ENCODE peak calls at places on chromosome 15, in eight cellular contexts. V is esophagus muscularis mucosa, S is PC-3, M is cardiac muscle cell, F is aorta, B is uterus, H is heart right ventricle, U is body of pancreas. J is an unnamed sample. For H3K36me3, the result is how much of the 10 kb centered on the place peaks cover.

GRCh38 chr15:77599899-77600298 is 32.8 kb downstream of the LINGO1 start:
- DNase-seq in M (peak), H (peak), B (no peak), V (no peak), F (no peak), U (no peak), S (no peak), J (no peak)

GRCh38 chr15:78457101-78457500 is 19.1 kb downstream of the IREB2 start:
- DNase-seq in H (no peak), M (no peak), U (no peak), V (no peak), F (no peak), S (peak), B (no peak), J (no peak)

GRCh38 chr15:52078197-52078875 is 34.2 kb downstream of the BCL2L10 start:
- DNase-seq in B (no peak), H (no peak), M (no peak), S (no peak), V (no peak), U (no peak), F (no peak), J (no peak)

GRCh38 chr15:92797168-92798052 is 102.7 kb upstream of the CHD2 start:
- DNase-seq in V (no peak), M (peak), S (peak), H (peak), B (peak), U (peak), F (no peak), J (no peak)

GRCh38 chr15:72318408-72318942 is 1.5 kb downstream of the CELF6 start:
- DNase-seq in B (no peak), F (no peak), S (no peak), U (no peak), V (peak), H (no peak), M (no peak), J (no peak)

GRCh38 chr15:91694131-91694828 is 159.2 kb upstream of the SLCO3A1 start:
- DNase-seq in S (no peak), F (peak), B (peak), V (no peak), M (peak), H (peak), U (no peak), J (no peak)

GRCh38 chr15:48823237-48823636 is 12.4 kb upstream of the CEP152 start:
- DNase-seq in F (no peak), U (no peak), B (no peak), S (no peak), V (no peak), M (no peak), H (no peak), J (no peak)

GRCh38 chr15:51380999-51381806 is 39.7 kb downstream of the GLDN start:
- DNase-seq in F (peak), S (peak), M (peak), U (peak), B (peak), H (peak), V (no peak), J (peak)

GRCh38 chr15:75815811-75816719 is 27.2 kb upstream of the UBE2Q2 start:
- DNase-seq in S (no peak), V (no peak), U (no peak), M (no peak), F (no peak), B (no peak), H (no peak), J (no peak)

GRCh38 chr15:89828324-89829145 is 13.9 kb upstream of the ANPEP start:
- DNase-seq in V (no peak), U (peak), M (peak), S (no peak), F (peak), B (peak), H (peak), J (peak)

GRCh38 chr15:85024509-85025336 is 43.1 kb downstream of the PDE8A start:
- DNase-seq in V (no peak), B (no peak), F (no peak), U (no peak), S (peak), M (no peak), H (no peak), J (no peak)

GRCh38 chr15:75145027-75145841 is 56.4 kb upstream of the C15orf39 start:
- DNase-seq in M (no peak), H (no peak), B (no peak), S (peak), U (no peak), V (no peak), F (no peak), J (no peak)

GRCh38 chr15:71334434-71334833 is 219.2 kb downstream of the THSD4 start:
- DNase-seq in B (no peak), H (no peak), F (peak), M (no peak), V (no peak), U (no peak), S (no peak), J (no peak)

GRCh38 chr15:99168601-99169580 is 64.0 kb downstream of the SYNM start:
- DNase-seq in U (no peak), M (no peak), V (peak), F (no peak), S (no peak), H (no peak), B (no peak), J (no peak)

GRCh38 chr15:21260966-21261395 is 179.3 kb downstream of the POTEB3 start:
- DNase-seq in V (no peak), U (peak), H (no peak), F (peak), B (no peak), S (peak), M (no peak), J (no peak)

GRCh38 chr15:29687204-29687768 is 135.0 kb downstream of the TJP1 start:
- DNase-seq in F (no peak), M (no peak), B (peak), U (peak), S (peak), V (no peak), H (no peak), J (no peak)

GRCh38 chr15:60673918-60674558 is 195.1 kb upstream of the ICE2 start:
- DNase-seq in V (no peak), U (peak), M (no peak), S (peak), F (peak), B (peak), H (peak), J (peak)

GRCh38 chr15:73923488-73924164 is 2.6 kb upstream of the LOXL1 start:
- DNase-seq in U (no peak), B (no peak), H (no peak), F (peak), M (no peak), S (no peak), V (no peak), J (no peak)

DNA sequence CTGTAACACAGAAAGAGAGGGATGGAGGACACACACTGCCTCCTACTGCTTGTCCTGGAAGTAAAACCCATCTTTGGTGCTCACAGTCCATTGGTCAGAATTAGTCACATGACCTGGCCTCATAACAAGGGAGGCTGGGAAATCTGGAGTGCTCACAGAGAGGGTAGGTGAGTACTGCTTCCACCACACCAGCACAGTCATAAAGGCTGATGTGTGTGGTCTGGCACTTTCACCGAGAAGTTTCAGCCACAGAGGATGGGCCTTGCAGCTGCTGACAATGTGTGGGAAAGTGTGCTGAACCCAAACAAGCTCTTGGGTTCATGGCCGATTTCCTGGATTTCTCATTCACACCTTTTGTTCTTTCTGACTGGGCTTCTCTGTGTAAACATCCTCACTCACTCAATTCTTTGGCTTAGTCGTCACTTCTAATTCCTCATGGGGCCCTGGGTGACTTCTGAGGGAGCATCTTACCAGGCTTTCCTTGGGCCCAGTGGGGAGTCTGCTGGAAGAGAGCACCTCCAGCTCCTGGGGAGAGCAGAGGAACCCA is 100.7 kb downstream of the ASB7 start:
- DNase-seq in H (no peak), U (no peak), M (no peak), B (peak), S (peak), F (no peak), V (no peak), J (no peak)
- H3K27ac ChIP-seq in H (no peak), U (no peak), M (no peak), B (no peak), S (peak), F (no peak), V (no peak), J (no peak)

DNA sequence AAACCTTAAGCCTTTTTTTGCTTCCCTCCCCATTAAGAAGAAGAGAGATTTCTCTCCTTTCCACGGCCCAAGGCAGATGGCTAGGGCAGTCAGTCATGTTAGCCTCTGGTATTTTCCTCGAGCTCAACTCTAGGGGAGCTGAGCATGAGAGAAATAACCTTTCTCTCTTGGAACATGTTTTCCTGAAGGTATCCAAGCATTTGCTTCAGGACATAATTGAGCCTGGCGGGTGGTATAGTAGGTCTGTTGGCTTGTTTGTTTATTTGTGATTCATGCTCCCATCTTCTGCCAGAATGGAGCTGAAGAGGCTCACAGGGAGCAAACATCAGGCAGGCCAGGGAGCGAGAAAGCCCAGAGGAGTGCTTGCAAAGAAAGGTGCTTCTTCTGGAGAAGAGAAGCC is 102.5 kb downstream of the MESD start:
- DNase-seq in V (no peak), M (no peak), U (no peak), B (no peak), F (no peak), S (peak), H (no peak), J (no peak)
- H3K36me3 ChIP-seq in V (under half), M (under half), U (under half), B (under half), F (under half), S (under half), H (under half), J (under half)

DNA sequence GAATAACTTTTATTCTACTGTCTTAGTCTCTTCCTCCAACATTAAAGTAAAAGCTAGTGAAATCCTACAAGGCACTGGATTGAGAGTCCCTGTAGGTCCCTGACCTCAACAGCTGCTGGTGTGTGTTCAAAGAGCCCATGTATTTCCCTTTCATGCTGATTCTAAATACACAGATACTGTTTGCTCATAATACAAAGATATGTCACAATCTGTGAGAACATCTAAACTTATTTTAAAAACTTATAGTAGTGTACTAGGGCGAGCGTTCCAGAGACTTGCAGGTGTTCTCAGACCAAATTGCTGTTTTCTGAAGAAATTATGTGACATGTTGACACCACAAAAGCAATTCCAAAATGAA is 145.9 kb upstream of the LIPC start:
- DNase-seq in B (no peak), H (no peak), S (no peak), M (no peak), V (no peak), F (no peak), U (no peak), J (no peak)
- H3K27ac ChIP-seq in B (no peak), H (no peak), S (no peak), M (no peak), V (no peak), F (no peak), U (peak), J (no peak)

GRCh38 chr15:66714543-66714981 is 12.5 kb downstream of the SMAD6 start:
- DNase-seq in H (no peak), B (no peak), S (no peak), M (peak), F (no peak), V (no peak), U (no peak), J (no peak)
- H3K36me3 ChIP-seq in H (half or more), B (under half), S (under half), M (half or more), F (under half), V (half or more), U (under half), J (under half)

DNA sequence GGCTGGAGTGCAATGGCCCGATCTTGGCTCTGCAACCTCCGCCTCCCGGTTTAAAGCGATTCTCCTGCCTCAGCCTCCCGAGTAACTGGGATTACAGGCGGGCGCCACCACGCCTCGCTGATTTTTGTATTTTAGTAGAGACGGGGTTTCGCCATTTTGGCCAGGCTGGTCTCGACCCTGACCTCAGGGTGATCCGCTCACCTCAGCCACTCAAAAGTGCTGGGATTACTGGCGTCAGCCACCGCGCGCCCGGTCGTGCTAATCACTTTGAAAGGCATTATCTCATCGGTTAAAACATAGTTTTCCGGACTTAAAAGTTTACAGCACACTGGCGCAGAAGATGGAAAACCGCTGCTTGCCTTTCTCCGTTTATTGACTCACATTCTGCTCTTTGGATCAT is 27.6 kb upstream of the MTHFS start:
- DNase-seq in F (no peak), U (no peak), B (no peak), H (no peak), S (no peak), V (no peak), M (no peak), J (no peak)
- H3K27ac ChIP-seq in F (peak), U (peak), B (peak), H (peak), S (peak), V (peak), M (peak), J (peak)